ENCODE peak calls at places on chromosomes 3 and 15, in nine cellular contexts. R is lower lobe of right lung; Y is neuronal stem cell; I is mammary epithelial cell; Q is GM23248; L is IMR-90; H is effector memory CD4-positive, alpha-beta T cell; T is OCI-LY7; Z is cardiac muscle cell. A is an unnamed sample. For H3K4me1, the result is how much of the 10 kb centered on the place peaks cover.

GRCh38 chr3:78148986-78149717 is 1109.3 kb downstream of the ROBO2 start:
- DNase-seq in R (no peak), Y (no peak), I (no peak), Q (no peak), L (peak), H (no peak), T (no peak), Z (no peak), A (no peak)

GRCh38 chr3:124373524-124373923 is 356.7 kb upstream of the UMPS start:
- DNase-seq in R (no peak), Y (no peak), I (no peak), Q (no peak), L (no peak), H (no peak), T (no peak), Z (no peak), A (no peak)

GRCh38 chr3:150925751-150926201 is 20.5 kb upstream of the MINDY4B start:
- DNase-seq in R (peak), Y (peak), I (peak), Q (peak), L (peak), H (no peak), T (peak), Z (peak), A (peak)

GRCh38 chr3:140469491-140469890 is 208.4 kb upstream of the TRIM42 start:
- DNase-seq in R (no peak), Y (no peak), I (peak), Q (peak), L (no peak), H (no peak), T (no peak), Z (no peak), A (no peak)

GRCh38 chr3:19013879-19014278 is 134.4 kb upstream of the KCNH8 start:
- DNase-seq in R (no peak), Y (no peak), I (no peak), Q (no peak), L (no peak), H (no peak), T (no peak), Z (no peak), A (no peak)

GRCh38 chr15:80581976-80582375 is 113.1 kb upstream of the ABHD17C start:
- DNase-seq in R (no peak), Y (no peak), I (peak), Q (peak), L (peak), H (no peak), T (no peak), Z (no peak), A (peak)

GRCh38 chr15:99431661-99432091 is 134.1 kb upstream of the MEF2A start:
- DNase-seq in R (peak), Y (no peak), I (no peak), Q (no peak), L (no peak), H (no peak), T (no peak), Z (no peak), A (no peak)

GRCh38 chr15:68930268-68931022 is at the start of gene SPESP1:
- DNase-seq in R (peak), Y (no peak), I (no peak), Q (peak), L (peak), H (peak), T (no peak), Z (no peak), A (no peak)

GRCh38 chr15:34737379-34737928 is 17.3 kb downstream of the GJD2 start:
- DNase-seq in R (no peak), Y (no peak), I (peak), Q (peak), L (peak), H (no peak), T (no peak), Z (peak), A (no peak)

GRCh38 chr15:49934487-49934886 is 184.5 kb downstream of the ATP8B4 start:
- DNase-seq in R (no peak), Y (no peak), I (no peak), Q (no peak), L (no peak), H (no peak), T (no peak), Z (peak), A (no peak)

GRCh38 chr3:13886593-13887129 is 6.8 kb upstream of the WNT7A start:
- DNase-seq in R (no peak), Y (no peak), I (no peak), Q (no peak), L (no peak), H (no peak), T (no peak), Z (no peak), A (no peak)

GRCh38 chr3:170002231-170002630 is 35.6 kb upstream of the GPR160 start:
- DNase-seq in R (no peak), Y (no peak), I (no peak), Q (no peak), L (no peak), H (no peak), T (no peak), Z (no peak), A (no peak)

GRCh38 chr15:29681946-29682345 is 140.3 kb downstream of the TJP1 start:
- DNase-seq in R (no peak), Y (no peak), I (no peak), Q (no peak), L (no peak), H (no peak), T (no peak), Z (no peak), A (no peak)

GRCh38 chr3:50625131-50625878 is 8.4 kb downstream of the MAPKAPK3 start:
- DNase-seq in R (no peak), Y (peak), I (no peak), Q (no peak), L (no peak), H (no peak), T (no peak), Z (no peak), A (no peak)

GRCh38 chr3:116512931-116513330 is 67.6 kb upstream of the LSAMP start:
- DNase-seq in R (no peak), Y (no peak), I (no peak), Q (no peak), L (no peak), H (no peak), T (no peak), Z (no peak), A (no peak)

GRCh38 chr3:17737591-17737990 is 4.8 kb downstream of the TBC1D5 start:
- DNase-seq in R (no peak), Y (no peak), I (no peak), Q (no peak), L (no peak), H (no peak), T (no peak), Z (no peak), A (no peak)
- H3K4me1 ChIP-seq in R (under half), Y (under half), I (under half), Q (under half), L (under half), H (under half), T (under half), Z (under half), A (under half)

DNA sequence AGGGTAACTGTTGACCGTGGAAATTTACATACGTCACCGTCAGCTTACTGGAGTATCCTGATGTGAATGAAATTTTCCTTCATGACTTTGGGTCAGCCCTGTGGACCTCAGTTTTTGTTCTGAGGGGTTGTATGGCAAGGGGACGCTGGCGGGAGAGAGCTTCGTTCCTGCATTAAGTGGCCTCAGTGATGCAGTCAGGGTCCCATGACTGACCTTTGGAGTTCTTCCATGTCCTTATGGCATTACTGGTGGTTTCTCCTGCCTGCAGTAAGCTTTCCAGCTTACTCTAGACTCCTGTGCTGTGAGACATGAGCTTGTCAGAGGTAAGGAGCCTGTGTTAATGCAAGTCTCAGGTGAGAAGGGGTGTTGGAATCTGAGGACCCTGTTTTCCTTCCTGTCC is 1.8 kb downstream of the CD276 start:
- DNase-seq in R (no peak), Y (no peak), I (no peak), Q (peak), L (no peak), H (no peak), T (no peak), Z (no peak), A (peak)
- H3K4me3 ChIP-seq in R (peak), Y (peak), I (peak), Q (peak), L (peak), H (no peak), T (no peak), Z (peak), A (peak)

GRCh38 chr15:83044156-83044555 is 22.9 kb downstream of the BTBD1 start:
- DNase-seq in R (no peak), Y (no peak), I (no peak), Q (no peak), L (no peak), H (no peak), T (no peak), Z (no peak), A (no peak)
- H3K4me1 ChIP-seq in R (under half), Y (under half), I (under half), Q (under half), L (under half), H (under half), T (under half), Z (under half), A (under half)

GRCh38 chr3:42746455-42747450 is 26.3 kb downstream of the CCDC13 start:
- DNase-seq in R (no peak), Y (no peak), I (no peak), Q (no peak), L (peak), H (no peak), T (no peak), Z (peak), A (peak)
- H3K4me3 ChIP-seq in R (no peak), Y (no peak), I (no peak), Q (no peak), L (no peak), H (no peak), T (no peak), Z (no peak), A (no peak)

GRCh38 chr3:100106531-100107155 is 7.7 kb downstream of the FILIP1L start:
- DNase-seq in R (no peak), Y (no peak), I (peak), Q (no peak), L (peak), H (no peak), T (peak), Z (no peak), A (peak)
- H3K4me1 ChIP-seq in R (under half), Y (under half), I (under half), Q (under half), L (under half), H (under half), T (under half), Z (under half), A (under half)

GRCh38 chr3:55623786-55624185 is 136.7 kb upstream of the WNT5A start:
- DNase-seq in R (no peak), Y (no peak), I (peak), Q (peak), L (peak), H (no peak), T (no peak), Z (no peak), A (peak)
- H3K4me3 ChIP-seq in R (no peak), Y (no peak), I (no peak), Q (no peak), L (no peak), H (no peak), T (no peak), Z (no peak), A (no peak)

GRCh38 chr3:61892881-61893280 is 331.5 kb downstream of the PTPRG start:
- DNase-seq in R (no peak), Y (no peak), I (no peak), Q (no peak), L (no peak), H (no peak), T (no peak), Z (no peak), A (no peak)

GRCh38 chr3:61890586-61890985 is 329.2 kb downstream of the PTPRG start:
- DNase-seq in R (no peak), Y (no peak), I (no peak), Q (no peak), L (no peak), H (no peak), T (no peak), Z (no peak), A (no peak)

GRCh38 chr3:61889259-61889658 is 327.9 kb downstream of the PTPRG start:
- DNase-seq in R (no peak), Y (no peak), I (no peak), Q (no peak), L (no peak), H (no peak), T (no peak), Z (no peak), A (no peak)

GRCh38 chr3:61893840-61894566 is 332.6 kb downstream of the PTPRG start:
- DNase-seq in R (no peak), Y (no peak), I (no peak), Q (no peak), L (no peak), H (no peak), T (no peak), Z (no peak), A (no peak)

DNA sequence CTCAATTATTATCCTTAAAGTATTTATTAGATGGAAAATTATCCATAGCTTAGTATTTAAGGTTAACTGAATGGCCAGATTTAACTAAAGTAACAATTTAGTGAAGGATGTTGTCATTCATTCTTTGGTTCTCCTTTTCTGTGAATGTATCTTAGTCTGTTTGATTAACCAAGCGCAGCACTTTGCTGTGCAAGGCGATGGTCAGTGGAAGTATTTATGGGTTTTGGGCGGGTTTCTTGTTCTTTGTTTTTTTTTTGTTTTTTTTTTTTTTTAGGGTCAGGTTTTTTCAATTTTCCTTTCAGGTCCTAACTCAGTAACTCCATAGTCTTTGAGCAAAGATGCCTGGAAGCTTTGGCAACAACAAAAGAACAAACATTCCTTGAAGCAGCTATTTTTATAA is 328.8 kb downstream of the PTPRG start:
- DNase-seq in R (no peak), Y (no peak), I (no peak), Q (no peak), L (no peak), H (no peak), T (peak), Z (no peak), A (no peak)
- H3K4me1 ChIP-seq in R (under half), Y (under half), I (under half), Q (under half), L (under half), H (under half), T (under half), Z (under half), A (under half)

DNA sequence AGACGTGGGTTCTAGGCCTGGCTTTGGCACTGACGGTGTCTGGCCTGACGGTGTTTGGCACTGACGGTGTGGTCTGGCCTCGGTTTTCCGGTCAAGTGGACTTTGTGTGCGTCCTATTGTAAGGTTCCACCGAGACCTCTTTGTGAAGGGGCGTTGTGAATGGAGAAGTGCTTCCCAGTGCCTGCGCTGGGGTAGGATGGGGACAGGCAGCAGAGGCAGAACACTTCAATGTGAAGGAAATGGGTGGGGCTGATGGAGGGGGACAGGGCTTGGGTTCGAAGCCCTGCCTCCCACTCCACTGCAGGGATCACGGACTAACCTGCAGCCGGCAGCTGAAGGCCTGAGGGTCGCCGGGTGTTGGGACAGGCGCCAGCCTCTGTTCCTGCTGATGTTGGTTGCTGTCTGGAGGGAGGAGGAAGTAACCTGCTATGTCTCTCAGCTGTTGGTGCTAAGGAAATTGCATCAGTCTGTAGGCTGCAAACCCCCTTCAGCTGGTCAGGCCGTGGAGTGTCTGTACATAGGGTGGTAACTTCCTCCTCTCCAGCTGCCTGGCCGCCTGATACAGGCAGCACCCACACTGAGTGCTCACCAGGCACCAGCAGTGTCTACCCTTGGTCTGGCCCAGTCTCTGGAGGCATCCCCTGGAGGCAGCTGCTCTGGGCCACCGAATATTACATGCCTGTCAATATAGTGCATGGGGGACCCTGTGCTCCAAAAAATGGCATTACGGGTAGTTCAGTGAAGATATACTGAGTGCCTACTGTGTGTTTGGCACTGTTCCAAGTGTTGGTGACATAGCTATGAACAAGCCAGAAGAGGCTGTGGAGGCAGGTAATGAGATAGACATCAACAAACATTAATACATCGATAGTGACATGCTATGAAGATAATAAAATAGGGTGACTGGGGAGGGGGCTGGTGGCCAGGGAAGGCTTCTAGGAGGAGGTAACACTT is 1.1 kb downstream of the TM6SF1 start:
- DNase-seq in R (peak), Y (no peak), I (no peak), Q (peak), L (peak), H (no peak), T (peak), Z (no peak), A (peak)
- H3K4me3 ChIP-seq in R (peak), Y (no peak), I (no peak), Q (no peak), L (peak), H (peak), T (peak), Z (no peak), A (no peak)

DNA sequence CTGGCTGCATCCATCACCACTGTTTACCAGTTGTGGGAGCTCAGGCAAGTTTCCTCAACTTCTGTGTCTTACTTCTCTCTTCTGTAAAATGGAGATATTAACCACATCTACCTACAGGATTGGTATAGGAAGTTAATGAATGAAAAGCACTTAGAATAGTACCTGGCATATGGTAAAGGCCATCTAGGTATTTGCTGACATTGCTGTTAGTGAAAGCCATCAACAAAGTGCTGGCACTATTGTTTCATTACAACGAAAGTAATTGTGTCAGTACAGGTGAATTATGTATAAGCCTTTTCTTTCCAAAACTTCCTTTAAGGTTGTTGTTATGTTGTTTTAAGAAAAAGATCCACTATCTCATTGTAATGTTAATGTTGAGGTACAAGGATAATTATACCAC is 197.0 kb downstream of the NR1D2 start:
- DNase-seq in R (no peak), Y (no peak), I (no peak), Q (no peak), L (no peak), H (no peak), T (no peak), Z (no peak), A (no peak)
- H3K4me1 ChIP-seq in R (under half), Y (under half), I (under half), Q (under half), L (under half), H (under half), T (under half), Z (under half), A (under half)

GRCh38 chr3:133489466-133490085 is 83.9 kb upstream of the CDV3 start:
- DNase-seq in R (no peak), Y (no peak), I (peak), Q (peak), L (peak), H (no peak), T (no peak), Z (no peak), A (no peak)
- H3K4me3 ChIP-seq in R (no peak), Y (no peak), I (no peak), Q (no peak), L (no peak), H (no peak), T (peak), Z (no peak), A (no peak)